ENCODE peak calls at places on chromosome 17, in ten cellular contexts. D, I, L, E, V, U, F, K, G and M are unnamed samples.

GRCh38 chr17:82917656-82918345 is 78.0 kb upstream of the ZNF750 start:
- DNase-seq in D (peak), I (peak), L (peak), E (no peak), V (peak), U (no peak), F (no peak), K (no peak), G (no peak), M (no peak)

GRCh38 chr17:79280010-79280409 is 205.4 kb downstream of the ENGASE start:
- DNase-seq in D (no peak), I (no peak), L (no peak), E (no peak), V (no peak), U (no peak), F (no peak), K (no peak), G (no peak), M (no peak)

GRCh38 chr17:68036304-68037147 is 991 bp downstream of the KPNA2 start:
- DNase-seq in D (no peak), I (peak), L (no peak), E (no peak), V (no peak), U (no peak), F (no peak), K (no peak), G (no peak), M (no peak)

GRCh38 chr17:66345264-66345663 is 42.9 kb downstream of the PRKCA start:
- DNase-seq in D (no peak), I (no peak), L (no peak), E (no peak), V (no peak), U (no peak), F (no peak), K (no peak), G (no peak), M (no peak)

GRCh38 chr17:47693667-47694017 is 319 bp upstream of the TBKBP1 start:
- DNase-seq in D (no peak), I (no peak), L (no peak), E (peak), V (peak), U (no peak), F (peak), K (no peak), G (no peak), M (no peak)

GRCh38 chr17:40317345-40317873 is 8.4 kb downstream of the RARA start:
- DNase-seq in D (peak), I (peak), L (peak), E (peak), V (no peak), U (peak), F (no peak), K (peak), G (no peak), M (no peak)

GRCh38 chr17:64202683-64203430 is 60.2 kb downstream of the TEX2 start:
- DNase-seq in D (no peak), I (peak), L (no peak), E (no peak), V (no peak), U (no peak), F (no peak), K (no peak), G (no peak), M (peak)

GRCh38 chr17:82898976-82899514 is 59.2 kb upstream of the ZNF750 start:
- DNase-seq in D (no peak), I (no peak), L (no peak), E (no peak), V (peak), U (no peak), F (no peak), K (no peak), G (no peak), M (no peak)

GRCh38 chr17:42522798-42523278 is 13.2 kb upstream of the NAGLU start:
- DNase-seq in D (no peak), I (no peak), L (no peak), E (no peak), V (no peak), U (no peak), F (no peak), K (no peak), G (no peak), M (no peak)

GRCh38 chr17:41196068-41196467 is 6.4 kb downstream of the KRTAP9-1 start:
- DNase-seq in D (no peak), I (no peak), L (no peak), E (no peak), V (no peak), U (no peak), F (no peak), K (no peak), G (no peak), M (no peak)

GRCh38 chr17:40760105-40761016 is 5.2 kb upstream of the KRT25 start:
- DNase-seq in D (no peak), I (no peak), L (no peak), E (no peak), V (no peak), U (no peak), F (no peak), K (no peak), G (no peak), M (no peak)

GRCh38 chr17:81923302-81924260 is 4.0 kb downstream of the MAFG start:
- DNase-seq in D (peak), I (peak), L (peak), E (no peak), V (peak), U (peak), F (no peak), K (peak), G (no peak), M (peak)

GRCh38 chr17:79777844-79778503 is at the start of gene CBX2:
- DNase-seq in D (peak), I (peak), L (peak), E (peak), V (peak), U (peak), F (peak), K (peak), G (no peak), M (peak)

GRCh38 chr17:40065041-40065770 is 2.4 kb downstream of the THRA start:
- DNase-seq in D (peak), I (peak), L (no peak), E (no peak), V (no peak), U (no peak), F (no peak), K (peak), G (no peak), M (no peak)

GRCh38 chr17:42200702-42201101 is 6.4 kb upstream of the GHDC start:
- DNase-seq in D (peak), I (no peak), L (no peak), E (no peak), V (no peak), U (no peak), F (no peak), K (peak), G (no peak), M (no peak)

GRCh38 chr17:82350182-82351030 is 8.6 kb upstream of the TEX19 start:
- DNase-seq in D (no peak), I (no peak), L (no peak), E (no peak), V (peak), U (no peak), F (no peak), K (no peak), G (no peak), M (no peak)

GRCh38 chr17:69084911-69085310 is 24.2 kb upstream of the ABCA9 start:
- DNase-seq in D (peak), I (no peak), L (peak), E (no peak), V (peak), U (no peak), F (no peak), K (no peak), G (no peak), M (no peak)

GRCh38 chr17:79878346-79878745 is 39.1 kb upstream of the CBX4 start:
- DNase-seq in D (no peak), I (no peak), L (no peak), E (no peak), V (no peak), U (no peak), F (no peak), K (no peak), G (no peak), M (no peak)

GRCh38 chr17:39212841-39213480 is 12.8 kb downstream of the STAC2 start:
- DNase-seq in D (no peak), I (no peak), L (no peak), E (no peak), V (no peak), U (no peak), F (peak), K (no peak), G (no peak), M (peak)

GRCh38 chr17:51640108-51640622 is 379.8 kb downstream of the UTP18 start:
- DNase-seq in D (no peak), I (no peak), L (peak), E (no peak), V (no peak), U (no peak), F (no peak), K (no peak), G (no peak), M (no peak)

GRCh38 chr17:72176902-72177660 is 56.3 kb downstream of the SOX9 start:
- DNase-seq in D (no peak), I (peak), L (no peak), E (no peak), V (no peak), U (no peak), F (no peak), K (no peak), G (no peak), M (no peak)

GRCh38 chr17:8832711-8833352 is 33.7 kb upstream of the MFSD6L start:
- DNase-seq in D (peak), I (no peak), L (no peak), E (peak), V (peak), U (no peak), F (no peak), K (no peak), G (no peak), M (no peak)

GRCh38 chr17:33942414-33942813 is 312.7 kb upstream of the CCL2 start:
- DNase-seq in D (no peak), I (no peak), L (no peak), E (no peak), V (no peak), U (no peak), F (no peak), K (no peak), G (no peak), M (no peak)

GRCh38 chr17:18246880-18247612 is 11.5 kb downstream of the FLII start:
- DNase-seq in D (peak), I (peak), L (peak), E (peak), V (peak), U (peak), F (peak), K (peak), G (no peak), M (no peak)

GRCh38 chr17:12983986-12984932 is 33.6 kb downstream of the ELAC2 start:
- DNase-seq in D (peak), I (peak), L (no peak), E (no peak), V (no peak), U (no peak), F (no peak), K (peak), G (no peak), M (peak)

GRCh38 chr17:81957691-81958432 is 3.1 kb downstream of the NOTUM start:
- DNase-seq in D (no peak), I (no peak), L (no peak), E (no peak), V (peak), U (no peak), F (no peak), K (no peak), G (no peak), M (no peak)

GRCh38 chr17:50316016-50316587 is 29.8 kb upstream of the XYLT2 start:
- DNase-seq in D (no peak), I (no peak), L (no peak), E (no peak), V (no peak), U (no peak), F (no peak), K (no peak), G (no peak), M (no peak)

GRCh38 chr17:41985919-41986318 is 19.3 kb downstream of the CNP start:
- DNase-seq in D (no peak), I (no peak), L (no peak), E (peak), V (no peak), U (no peak), F (no peak), K (no peak), G (no peak), M (no peak)

GRCh38 chr17:73589096-73589980 is 54.9 kb downstream of the SDK2 start:
- DNase-seq in D (no peak), I (no peak), L (no peak), E (no peak), V (no peak), U (no peak), F (no peak), K (no peak), G (no peak), M (no peak)

GRCh38 chr17:64281962-64282752 is 19.1 kb upstream of the TEX2 start:
- DNase-seq in D (peak), I (peak), L (peak), E (no peak), V (no peak), U (no peak), F (peak), K (peak), G (no peak), M (peak)

GRCh38 chr17:76502326-76503211 is 1.3 kb upstream of the RHBDF2 start:
- DNase-seq in D (peak), I (no peak), L (no peak), E (no peak), V (no peak), U (no peak), F (no peak), K (no peak), G (no peak), M (no peak)

GRCh38 chr17:31780436-31780835 is 78.6 kb downstream of the COPRS start:
- DNase-seq in D (no peak), I (no peak), L (no peak), E (no peak), V (no peak), U (no peak), F (no peak), K (no peak), G (no peak), M (no peak)

GRCh38 chr17:41567317-41567716 is 4.5 kb downstream of the KRT9 start:
- DNase-seq in D (no peak), I (no peak), L (no peak), E (no peak), V (no peak), U (no peak), F (no peak), K (no peak), G (no peak), M (no peak)

GRCh38 chr17:37824534-37825485 is 80.0 kb upstream of the HNF1B start:
- DNase-seq in D (no peak), I (peak), L (peak), E (peak), V (peak), U (no peak), F (no peak), K (no peak), G (no peak), M (no peak)

GRCh38 chr17:37816951-37817350 is 72.1 kb upstream of the HNF1B start:
- DNase-seq in D (no peak), I (peak), L (no peak), E (no peak), V (no peak), U (no peak), F (peak), K (no peak), G (no peak), M (no peak)

GRCh38 chr17:37821025-37821713 is 76.3 kb upstream of the HNF1B start:
- DNase-seq in D (no peak), I (peak), L (no peak), E (peak), V (no peak), U (no peak), F (no peak), K (no peak), G (no peak), M (no peak)

GRCh38 chr17:37818689-37819088 is 73.8 kb upstream of the HNF1B start:
- DNase-seq in D (peak), I (peak), L (no peak), E (no peak), V (no peak), U (no peak), F (peak), K (no peak), G (no peak), M (no peak)

GRCh38 chr17:37820313-37821024 is 75.6 kb upstream of the HNF1B start:
- DNase-seq in D (no peak), I (no peak), L (no peak), E (peak), V (no peak), U (no peak), F (no peak), K (no peak), G (no peak), M (no peak)
- TF ChIP-seq POLR2A in D (no peak), I (no peak), L (no peak), E (no peak), V (no peak), U (no peak), F (no peak), K (no peak), G (no peak), M (no peak)

GRCh38 chr17:2274414-2274813 is 29.2 kb downstream of the SMG6 start:
- DNase-seq in D (no peak), I (no peak), L (no peak), E (no peak), V (no peak), U (no peak), F (no peak), K (no peak), G (no peak), M (no peak)
- TF ChIP-seq CTCF in D (no peak), I (no peak), L (no peak), E (no peak), V (no peak), U (no peak), F (no peak), K (no peak), G (no peak), M (no peak)

DNA sequence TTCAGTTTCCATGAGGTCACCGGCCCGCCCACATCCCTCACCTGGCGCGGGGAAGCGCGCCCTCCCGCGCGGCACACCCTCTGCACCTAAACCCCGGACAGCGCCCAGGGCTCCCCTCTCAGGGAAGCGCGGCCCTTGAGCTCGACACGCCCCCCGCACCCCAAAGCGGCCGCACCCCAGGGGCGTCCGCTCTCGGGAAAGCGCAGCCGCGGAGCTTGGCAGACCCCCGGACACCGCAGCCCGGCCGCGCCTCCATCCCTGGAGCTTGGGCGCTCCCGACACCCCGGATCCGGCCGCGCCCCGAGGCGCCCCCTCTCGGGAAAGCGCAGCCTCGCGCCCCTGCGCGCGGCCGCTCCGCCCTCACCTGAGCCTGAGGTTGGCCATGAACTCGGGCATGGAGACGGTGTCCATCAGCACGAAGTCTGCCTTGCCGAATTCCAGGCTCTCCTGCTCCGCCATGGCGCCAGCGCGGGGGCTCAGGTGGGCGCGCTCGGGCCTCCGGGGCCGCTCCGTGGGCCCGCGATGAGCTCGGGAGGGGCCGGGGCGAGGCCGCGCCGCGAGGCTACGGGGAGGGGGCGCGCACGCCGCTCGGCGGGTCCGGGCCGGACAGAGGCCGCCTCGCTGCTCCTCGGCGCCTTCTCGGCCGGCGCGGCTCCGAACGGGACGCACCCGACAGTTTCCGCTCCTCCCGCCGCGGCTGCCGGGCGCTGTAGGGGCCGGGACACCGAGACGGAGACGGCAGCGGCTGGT is at the start of gene MYO1D:
- DNase-seq in D (peak), I (no peak), L (peak), E (peak), V (peak), U (peak), F (peak), K (peak), G (no peak), M (no peak)
- TF ChIP-seq POLR2A in D (peak), I (no peak), L (peak), E (no peak), V (peak), U (peak), F (peak), K (peak), G (peak), M (peak)

GRCh38 chr17:75069783-75070182 is 18.0 kb upstream of the SLC16A5 start:
- DNase-seq in D (no peak), I (no peak), L (peak), E (no peak), V (no peak), U (no peak), F (peak), K (no peak), G (no peak), M (no peak)
- TF ChIP-seq CTCF in D (peak), I (peak), L (peak), E (no peak), V (peak), U (peak), F (peak), K (peak), G (no peak), M (no peak)

GRCh38 chr17:7403043-7403901 is 625 bp downstream of the TMEM256 start:
- DNase-seq in D (peak), I (no peak), L (peak), E (peak), V (peak), U (peak), F (no peak), K (peak), G (no peak), M (no peak)

GRCh38 chr17:7405413-7405881 is 1.6 kb upstream of the TMEM256 start:
- DNase-seq in D (no peak), I (no peak), L (no peak), E (no peak), V (peak), U (no peak), F (no peak), K (no peak), G (no peak), M (no peak)

GRCh38 chr17:7404737-7405412 is 978 bp upstream of the TMEM256 start:
- DNase-seq in D (peak), I (no peak), L (peak), E (peak), V (peak), U (peak), F (no peak), K (peak), G (no peak), M (peak)

GRCh38 chr17:7405882-7406825 is 1.5 kb upstream of the NLGN2 start:
- DNase-seq in D (no peak), I (no peak), L (no peak), E (no peak), V (no peak), U (no peak), F (no peak), K (no peak), G (no peak), M (no peak)

GRCh38 chr17:7403902-7404736 is at the start of gene TMEM256:
- DNase-seq in D (peak), I (peak), L (peak), E (peak), V (peak), U (peak), F (peak), K (peak), G (peak), M (peak)
- TF ChIP-seq POLR2A in D (peak), I (peak), L (peak), E (no peak), V (peak), U (peak), F (peak), K (peak), G (peak), M (peak)